ENCODE peak calls at places on chromosomes 3 and 15, in six cellular contexts. One of them, this sample, is unnamed.

GRCh38 chr3:41900265-41900664 is 61.6 kb downstream of the ULK4 start:
- DNase-seq in anterior cingulate cortex: no peak
- DNase-seq in mucosa of gallbladder: no peak
- DNase-seq in fibroblast of pulmonary artery: peak
- DNase-seq in iPS-NIHi11: no peak
- DNase-seq in non-pigmented ciliary epithelial cell: peak
- DNase-seq in this sample: peak

GRCh38 chr3:73259841-73260240 is 198.4 kb downstream of the EBLN2 start:
- DNase-seq in anterior cingulate cortex: no peak
- DNase-seq in mucosa of gallbladder: no peak
- DNase-seq in fibroblast of pulmonary artery: no peak
- DNase-seq in iPS-NIHi11: no peak
- DNase-seq in non-pigmented ciliary epithelial cell: no peak
- DNase-seq in this sample: no peak

GRCh38 chr15:75145027-75145841 is 56.4 kb upstream of the C15orf39 start:
- DNase-seq in anterior cingulate cortex: no peak
- DNase-seq in mucosa of gallbladder: no peak
- DNase-seq in fibroblast of pulmonary artery: no peak
- DNase-seq in iPS-NIHi11: no peak
- DNase-seq in non-pigmented ciliary epithelial cell: no peak
- DNase-seq in this sample: no peak

GRCh38 chr3:128366652-128367051 is 100.0 kb downstream of the DNAJB8 start:
- DNase-seq in anterior cingulate cortex: no peak
- DNase-seq in mucosa of gallbladder: no peak
- DNase-seq in fibroblast of pulmonary artery: no peak
- DNase-seq in iPS-NIHi11: no peak
- DNase-seq in non-pigmented ciliary epithelial cell: no peak
- DNase-seq in this sample: peak

GRCh38 chr3:188542196-188542595 is 388.2 kb downstream of the LPP start:
- DNase-seq in anterior cingulate cortex: no peak
- DNase-seq in mucosa of gallbladder: no peak
- DNase-seq in fibroblast of pulmonary artery: no peak
- DNase-seq in iPS-NIHi11: no peak
- DNase-seq in non-pigmented ciliary epithelial cell: no peak
- DNase-seq in this sample: no peak

GRCh38 chr15:58179206-58179605 is 41.0 kb downstream of the AQP9 start:
- DNase-seq in anterior cingulate cortex: no peak
- DNase-seq in mucosa of gallbladder: no peak
- DNase-seq in fibroblast of pulmonary artery: peak
- DNase-seq in iPS-NIHi11: no peak
- DNase-seq in non-pigmented ciliary epithelial cell: no peak
- DNase-seq in this sample: peak

GRCh38 chr15:73517566-73517965 is 74.6 kb downstream of the REC114 start:
- DNase-seq in anterior cingulate cortex: no peak
- DNase-seq in mucosa of gallbladder: no peak
- DNase-seq in fibroblast of pulmonary artery: no peak
- DNase-seq in iPS-NIHi11: no peak
- DNase-seq in non-pigmented ciliary epithelial cell: no peak
- DNase-seq in this sample: no peak

GRCh38 chr15:62124176-62124952 is 40.7 kb downstream of the C2CD4B start:
- DNase-seq in anterior cingulate cortex: no peak
- DNase-seq in mucosa of gallbladder: no peak
- DNase-seq in fibroblast of pulmonary artery: peak
- DNase-seq in iPS-NIHi11: no peak
- DNase-seq in non-pigmented ciliary epithelial cell: no peak
- DNase-seq in this sample: peak

GRCh38 chr3:169467703-169468102 is 195.8 kb downstream of the MECOM start:
- DNase-seq in anterior cingulate cortex: no peak
- DNase-seq in mucosa of gallbladder: no peak
- DNase-seq in fibroblast of pulmonary artery: no peak
- DNase-seq in iPS-NIHi11: no peak
- DNase-seq in non-pigmented ciliary epithelial cell: no peak
- DNase-seq in this sample: no peak

GRCh38 chr3:195209836-195210551 is 61.0 kb downstream of the XXYLT1 start:
- DNase-seq in anterior cingulate cortex: no peak
- DNase-seq in mucosa of gallbladder: peak
- DNase-seq in fibroblast of pulmonary artery: peak
- DNase-seq in iPS-NIHi11: peak
- DNase-seq in non-pigmented ciliary epithelial cell: no peak
- DNase-seq in this sample: peak

GRCh38 chr15:39595621-39596221 is 14.8 kb downstream of the THBS1 start:
- DNase-seq in anterior cingulate cortex: no peak
- DNase-seq in mucosa of gallbladder: no peak
- DNase-seq in fibroblast of pulmonary artery: peak
- DNase-seq in iPS-NIHi11: no peak
- DNase-seq in non-pigmented ciliary epithelial cell: no peak
- DNase-seq in this sample: peak

GRCh38 chr3:33401781-33402180 is 38.4 kb downstream of the UBP1 start:
- DNase-seq in anterior cingulate cortex: no peak
- DNase-seq in mucosa of gallbladder: no peak
- DNase-seq in fibroblast of pulmonary artery: no peak
- DNase-seq in iPS-NIHi11: no peak
- DNase-seq in non-pigmented ciliary epithelial cell: peak
- DNase-seq in this sample: peak

GRCh38 chr3:58034738-58035511 is 26.7 kb downstream of the FLNB start:
- DNase-seq in anterior cingulate cortex: no peak
- DNase-seq in mucosa of gallbladder: no peak
- DNase-seq in fibroblast of pulmonary artery: no peak
- DNase-seq in iPS-NIHi11: no peak
- DNase-seq in non-pigmented ciliary epithelial cell: no peak
- DNase-seq in this sample: no peak

GRCh38 chr3:195009607-195010006 is 261.4 kb downstream of the XXYLT1 start:
- DNase-seq in anterior cingulate cortex: no peak
- DNase-seq in mucosa of gallbladder: no peak
- DNase-seq in fibroblast of pulmonary artery: no peak
- DNase-seq in iPS-NIHi11: no peak
- DNase-seq in non-pigmented ciliary epithelial cell: no peak
- DNase-seq in this sample: no peak

GRCh38 chr3:58013973-58014649 is 5.9 kb downstream of the FLNB start:
- DNase-seq in anterior cingulate cortex: peak
- DNase-seq in mucosa of gallbladder: no peak
- DNase-seq in fibroblast of pulmonary artery: peak
- DNase-seq in iPS-NIHi11: no peak
- DNase-seq in non-pigmented ciliary epithelial cell: no peak
- DNase-seq in this sample: peak

GRCh38 chr3:71092665-71093064 is 490.9 kb downstream of the FOXP1 start:
- DNase-seq in anterior cingulate cortex: no peak
- DNase-seq in mucosa of gallbladder: no peak
- DNase-seq in fibroblast of pulmonary artery: no peak
- DNase-seq in iPS-NIHi11: no peak
- DNase-seq in non-pigmented ciliary epithelial cell: no peak
- DNase-seq in this sample: no peak

GRCh38 chr3:175836622-175837021 is 977.5 kb downstream of the NAALADL2 start:
- DNase-seq in anterior cingulate cortex: no peak
- DNase-seq in mucosa of gallbladder: no peak
- DNase-seq in fibroblast of pulmonary artery: no peak
- DNase-seq in iPS-NIHi11: no peak
- DNase-seq in non-pigmented ciliary epithelial cell: no peak
- DNase-seq in this sample: no peak

GRCh38 chr3:124928333-124929202 is 6.0 kb downstream of the MUC13 start:
- DNase-seq in anterior cingulate cortex: peak
- DNase-seq in mucosa of gallbladder: peak
- DNase-seq in fibroblast of pulmonary artery: peak
- DNase-seq in iPS-NIHi11: peak
- DNase-seq in non-pigmented ciliary epithelial cell: peak
- DNase-seq in this sample: peak

GRCh38 chr15:89072277-89072869 is 15.9 kb upstream of the ABHD2 start:
- DNase-seq in anterior cingulate cortex: no peak
- DNase-seq in mucosa of gallbladder: no peak
- DNase-seq in fibroblast of pulmonary artery: no peak
- DNase-seq in iPS-NIHi11: no peak
- DNase-seq in non-pigmented ciliary epithelial cell: no peak
- DNase-seq in this sample: no peak

GRCh38 chr15:41512512-41513281 is 930 bp downstream of the LTK start:
- DNase-seq in anterior cingulate cortex: no peak
- DNase-seq in mucosa of gallbladder: no peak
- DNase-seq in fibroblast of pulmonary artery: no peak
- DNase-seq in iPS-NIHi11: peak
- DNase-seq in non-pigmented ciliary epithelial cell: no peak
- DNase-seq in this sample: no peak

GRCh38 chr15:47820047-47820779 is 102.9 kb downstream of the SEMA6D start:
- DNase-seq in anterior cingulate cortex: no peak
- DNase-seq in mucosa of gallbladder: no peak
- DNase-seq in fibroblast of pulmonary artery: peak
- DNase-seq in iPS-NIHi11: no peak
- DNase-seq in non-pigmented ciliary epithelial cell: no peak
- DNase-seq in this sample: peak

GRCh38 chr3:29324180-29324651 is 43.3 kb downstream of the RBMS3 start:
- DNase-seq in anterior cingulate cortex: no peak
- DNase-seq in mucosa of gallbladder: peak
- DNase-seq in fibroblast of pulmonary artery: peak
- DNase-seq in iPS-NIHi11: no peak
- DNase-seq in non-pigmented ciliary epithelial cell: peak
- DNase-seq in this sample: peak

GRCh38 chr3:60803812-60804211 is 447.4 kb downstream of the FHIT start:
- DNase-seq in anterior cingulate cortex: peak
- DNase-seq in mucosa of gallbladder: no peak
- DNase-seq in fibroblast of pulmonary artery: no peak
- DNase-seq in iPS-NIHi11: no peak
- DNase-seq in non-pigmented ciliary epithelial cell: no peak
- DNase-seq in this sample: no peak

GRCh38 chr15:52529289-52529929 is 729 bp upstream of the MYO5A start:
- DNase-seq in anterior cingulate cortex: no peak
- DNase-seq in mucosa of gallbladder: no peak
- DNase-seq in fibroblast of pulmonary artery: no peak
- DNase-seq in iPS-NIHi11: no peak
- DNase-seq in non-pigmented ciliary epithelial cell: no peak
- DNase-seq in this sample: no peak